ENCODE peak calls at places on chromosomes 16 and 17, in four cellular contexts. V is uterus, C is NCI-H524 treated with DMSO at 0.1 percent for 48 hours, Z is activated T-cell treated with anti-CD3 and anti-CD28 coated beads for 1 hour. A is an unnamed sample.

GRCh38 chr17:30831257-30831656 is 509 bp upstream of the ATAD5 start:
- DNase-seq in C (no peak), V (no peak), Z (no peak), A (no peak)

GRCh38 chr16:72890587-72890986 is 157.3 kb downstream of the ZFHX3 start:
- DNase-seq in V (no peak), C (no peak), Z (no peak), A (no peak)

GRCh38 chr17:18226284-18226945 is 980 bp downstream of the LLGL1 start:
- DNase-seq in V (no peak), C (no peak), Z (no peak), A (no peak)

GRCh38 chr17:62791235-62792121 is 16.6 kb downstream of the MARCHF10 start:
- DNase-seq in C (no peak), Z (no peak), V (no peak), A (no peak)

GRCh38 chr16:24151482-24151939 is 104.6 kb upstream of the CACNG3 start:
- DNase-seq in Z (no peak), C (no peak), V (no peak), A (no peak)

GRCh38 chr17:2122641-2123302 is 67.9 kb downstream of the HIC1 start:
- DNase-seq in C (no peak), V (peak), Z (no peak), A (peak)

GRCh38 chr17:65670667-65671371 is 109.4 kb upstream of the AXIN2 start:
- DNase-seq in V (no peak), C (no peak), Z (no peak), A (no peak)

GRCh38 chr16:88681709-88682451 is 4.4 kb downstream of the SNAI3 start:
- DNase-seq in V (no peak), Z (no peak), C (no peak), A (peak)

GRCh38 chr16:17448640-17449638 is 21.8 kb downstream of the XYLT1 start:
- DNase-seq in C (no peak), V (no peak), Z (no peak), A (no peak)

GRCh38 chr17:74394977-74395376 is 27.7 kb downstream of the GPR142 start:
- DNase-seq in Z (no peak), V (no peak), C (no peak), A (no peak)

GRCh38 chr16:13919330-13919682 is 648 bp upstream of the ERCC4 start:
- DNase-seq in V (no peak), C (peak), Z (no peak), A (no peak)

GRCh38 chr17:81459224-81459623 is 53.4 kb downstream of the ACTG1 start:
- DNase-seq in Z (no peak), V (no peak), C (no peak), A (no peak)

GRCh38 chr17:70603226-70603625 is 433.9 kb downstream of the KCNJ2 start:
- DNase-seq in C (no peak), V (no peak), Z (no peak), A (no peak)

GRCh38 chr17:44084131-44084538 is 13.6 kb downstream of the G6PC3 start:
- DNase-seq in V (no peak), C (no peak), Z (no peak), A (no peak)

GRCh38 chr17:33463887-33464286 is 170.8 kb upstream of the ASIC2 start:
- DNase-seq in C (no peak), V (no peak), Z (no peak), A (no peak)

GRCh38 chr17:62800580-62800979 is 7.5 kb downstream of the MARCHF10 start:
- DNase-seq in C (no peak), V (no peak), Z (no peak), A (no peak)

GRCh38 chr16:75260856-75261589 is 9.6 kb upstream of the BCAR1 start:
- DNase-seq in C (peak), V (peak), Z (no peak), A (no peak)

GRCh38 chr17:61632826-61633225 is 41.8 kb upstream of the NACA2 start:
- DNase-seq in Z (no peak), V (no peak), C (no peak), A (no peak)

GRCh38 chr17:74778960-74779359 is 2.8 kb upstream of the NAT9 start:
- DNase-seq in C (no peak), Z (no peak), V (no peak), A (no peak)

GRCh38 chr17:45371414-45372324 is 54.8 kb upstream of the MAP3K14 start:
- DNase-seq in Z (no peak), V (peak), C (no peak), A (peak)

GRCh38 chr17:73189417-73190099 is 3.3 kb upstream of the COG1 start:
- DNase-seq in V (no peak), C (peak), Z (no peak), A (no peak)

GRCh38 chr17:57295526-57296023 is 39.3 kb downstream of the MSI2 start:
- DNase-seq in Z (no peak), V (no peak), C (no peak), A (no peak)

GRCh38 chr17:80108321-80108971 is 7.1 kb downstream of the GAA start:
- DNase-seq in C (no peak), Z (no peak), V (no peak), A (no peak)

GRCh38 chr16:88917146-88917914 is 50.9 kb upstream of the PABPN1L start:
- DNase-seq in Z (no peak), C (no peak), V (no peak), A (no peak)

GRCh38 chr17:73423159-73423715 is 111.4 kb upstream of the CDC42EP4 start:
- DNase-seq in V (no peak), C (no peak), Z (no peak), A (no peak)

GRCh38 chr17:71987634-71988033 is 133.2 kb upstream of the SOX9 start:
- DNase-seq in V (no peak), C (no peak), Z (no peak), A (no peak)

GRCh38 chr16:3022208-3022696 is 1.5 kb downstream of the HCFC1R1 start:
- DNase-seq in V (peak), C (no peak), Z (peak), A (peak)

GRCh38 chr17:1045456-1045855 is 48.5 kb downstream of the TIMM22 start:
- DNase-seq in C (no peak), Z (no peak), V (no peak), A (no peak)

GRCh38 chr17:59840908-59841666 is 51.7 kb downstream of the TUBD1 start:
- DNase-seq in Z (no peak), V (no peak), C (no peak), A (no peak)

GRCh38 chr16:57377080-57377841 is 5.0 kb downstream of the CX3CL1 start:
- DNase-seq in V (no peak), Z (no peak), C (no peak), A (no peak)

GRCh38 chr17:82449136-82449882 is 1.2 kb downstream of the CYBC1 start:
- DNase-seq in C (no peak), V (no peak), Z (peak), A (no peak)

GRCh38 chr17:42667088-42667951 is 8.2 kb downstream of the TUBG2 start:
- DNase-seq in C (no peak), Z (no peak), V (peak), A (no peak)